ENCODE peak calls at places on chromosomes 13 and 19, in eight cellular contexts. X, B, Y, T, C, U, P and K are unnamed samples.

GRCh38 chr13:113991191-113991669 is 17.4 kb upstream of the C13orf46 start:
- DNase-seq in T (no peak), U (no peak), B (no peak), P (no peak), C (no peak), Y (no peak), X (peak), K (no peak)

GRCh38 chr19:15732388-15732787 is 4.6 kb downstream of the OR10H2 start:
- DNase-seq in T (no peak), C (no peak), Y (no peak), P (no peak), X (no peak), U (no peak), B (no peak), K (no peak)

GRCh38 chr13:94764576-94765321 is 52.4 kb upstream of the SOX21 start:
- DNase-seq in U (peak), C (no peak), P (no peak), X (no peak), T (no peak), B (no peak), Y (no peak), K (peak)

GRCh38 chr13:40187324-40187795 is 479.1 kb downstream of the FOXO1 start:
- DNase-seq in T (no peak), Y (no peak), U (peak), X (peak), P (no peak), B (no peak), C (no peak), K (no peak)

GRCh38 chr19:45940515-45940805 is 25.9 kb upstream of the NANOS2 start:
- DNase-seq in C (peak), X (peak), P (no peak), Y (no peak), U (no peak), B (no peak), T (no peak), K (no peak)

GRCh38 chr19:43765109-43765876 is 10.5 kb upstream of the SMG9 start:
- DNase-seq in P (peak), X (peak), U (peak), T (peak), B (peak), Y (no peak), C (no peak), K (peak)

GRCh38 chr13:109813663-109814062 is 27.3 kb upstream of the IRS2 start:
- DNase-seq in B (no peak), X (no peak), C (no peak), U (no peak), T (no peak), P (no peak), Y (no peak), K (no peak)

GRCh38 chr19:16445238-16446107 is 26.3 kb downstream of the EPS15L1 start:
- DNase-seq in T (no peak), U (no peak), P (no peak), C (no peak), B (peak), Y (no peak), X (no peak), K (no peak)

GRCh38 chr13:46577656-46578589 is 25.0 kb downstream of the LRCH1 start:
- DNase-seq in U (peak), T (no peak), P (no peak), B (peak), Y (no peak), X (no peak), C (no peak), K (no peak)

GRCh38 chr19:2166741-2167738 is 3.3 kb downstream of the DOT1L start:
- DNase-seq in P (no peak), C (peak), Y (no peak), X (peak), B (no peak), U (no peak), T (no peak), K (peak)

GRCh38 chr19:46346821-46347571 is at the start of gene PPP5C:
- DNase-seq in X (peak), T (peak), U (peak), P (peak), B (peak), Y (peak), C (peak), K (peak)

GRCh38 chr13:102974574-102975195 is 91.5 kb downstream of the SLC10A2 start:
- DNase-seq in T (no peak), C (no peak), U (no peak), Y (no peak), X (no peak), B (no peak), P (no peak), K (no peak)

GRCh38 chr19:3565177-3565576 is 7.6 kb upstream of the HMG20B start:
- DNase-seq in T (no peak), P (no peak), C (no peak), B (peak), U (no peak), X (no peak), Y (no peak), K (peak)

GRCh38 chr13:48264052-48264451 is 31.0 kb downstream of the ITM2B start:
- DNase-seq in U (no peak), Y (no peak), T (no peak), P (no peak), B (no peak), C (no peak), X (no peak), K (no peak)

GRCh38 chr19:49567722-49568454 is 12.5 kb downstream of the NOSIP start:
- DNase-seq in Y (no peak), T (no peak), X (peak), C (peak), P (no peak), U (peak), B (peak), K (no peak)

GRCh38 chr13:40472427-40473220 is 193.8 kb downstream of the FOXO1 start:
- DNase-seq in T (no peak), C (no peak), X (no peak), U (no peak), Y (no peak), B (no peak), P (no peak), K (no peak)

GRCh38 chr13:90315061-90315460 is 1032.4 kb upstream of the MIR17HG start:
- DNase-seq in X (no peak), B (no peak), P (no peak), Y (no peak), T (no peak), U (no peak), C (no peak), K (no peak)

GRCh38 chr19:28307460-28307859 is 905.5 kb downstream of the UQCRFS1 start:
- DNase-seq in U (no peak), T (no peak), P (no peak), B (no peak), C (no peak), Y (no peak), X (no peak), K (no peak)

GRCh38 chr13:33743438-33744368 is 74.2 kb upstream of the RFC3 start:
- DNase-seq in C (no peak), X (no peak), B (no peak), U (peak), P (no peak), T (no peak), Y (no peak), K (no peak)

GRCh38 chr19:16118489-16119033 is 6.9 kb downstream of the RAB8A start:
- DNase-seq in Y (no peak), X (peak), B (no peak), U (peak), C (no peak), P (no peak), T (no peak), K (no peak)

GRCh38 chr13:107373551-107373950 is 805.6 kb upstream of the ARGLU1 start:
- DNase-seq in Y (no peak), C (peak), U (no peak), B (peak), P (no peak), X (no peak), T (peak), K (no peak)

GRCh38 chr13:40102854-40103253 is 447.4 kb downstream of the COG6 start:
- DNase-seq in U (peak), T (peak), Y (no peak), C (no peak), P (no peak), B (no peak), X (peak), K (no peak)

GRCh38 chr13:46179576-46180368 is 2.2 kb downstream of the LCP1 start:
- DNase-seq in B (no peak), C (no peak), T (no peak), U (peak), Y (no peak), P (no peak), X (peak), K (no peak)

GRCh38 chr13:69292789-69293425 is 814.7 kb upstream of the ATXN8OS start:
- DNase-seq in P (no peak), Y (no peak), C (no peak), U (no peak), T (no peak), X (no peak), B (no peak), K (no peak)

GRCh38 chr13:41658057-41658642 is 200.8 kb downstream of the RGCC start:
- DNase-seq in T (peak), B (no peak), P (no peak), Y (no peak), C (no peak), U (no peak), X (no peak), K (no peak)

GRCh38 chr19:52935434-52935833 is 12.2 kb upstream of the ZNF888 start:
- DNase-seq in T (no peak), U (no peak), X (no peak), Y (no peak), B (peak), C (no peak), P (no peak), K (no peak)

GRCh38 chr19:9295411-9295849 is 14.2 kb downstream of the ZNF699 start:
- DNase-seq in P (no peak), B (peak), T (no peak), C (no peak), Y (no peak), X (no peak), U (no peak), K (no peak)